ENCODE peak calls at places on chromosomes 5 and 9, in seven cellular contexts. Z is stimulated activated CD8-positive, alpha-beta memory T cell treated with anti-CD3 and anti-CD28 coated beads, Interleukin-12 subunit alpha, Interleukin-12 subunit beta, amount 100 ng/mL, for 4 hours; X is stimulated activated CD4-positive, alpha-beta T cell treated with anti-CD3 and anti-CD28 coated beads, Interleukin-1b, Interleukin-23, amount 100 ng/mL, for 1 hour; U is cerebellar nuclear complex; K is EL; E is activated gamma-delta T cell; F is iPS-NIHi11. I is an unnamed sample.

GRCh38 chr9:83266618-83267543 is 203.9 kb upstream of the RASEF start:
- DNase-seq in Z (no peak), X (no peak), U (no peak), K (peak; percentile 20), E (no peak), F (no peak), I (no peak)

GRCh38 chr5:180142008-180142803 is 66.8 kb downstream of the RASGEF1C start:
- DNase-seq in Z (no peak), X (no peak), U (peak; percentile 47), K (no peak), E (no peak), F (no peak), I (no peak)

GRCh38 chr5:169631360-169631759 is 5.7 kb upstream of the DOCK2 start:
- DNase-seq in Z (no peak), X (no peak), U (no peak), K (peak; percentile 31), E (no peak), F (no peak), I (peak; percentile 64)

GRCh38 chr5:56909294-56910122 is at the start of gene SETD9:
- DNase-seq in Z (peak; percentile 81), X (peak; percentile 67), U (peak; percentile 82), K (peak; percentile 98), E (peak; percentile 78), F (peak; percentile 95), I (peak; percentile 99)

GRCh38 chr5:56838409-56839039 is 23.2 kb downstream of the MAP3K1 start:
- DNase-seq in Z (no peak), X (no peak), U (peak; percentile 24), K (peak; percentile 80), E (no peak), F (peak; percentile 17), I (no peak)

GRCh38 chr5:76818844-76819831 is at the start of gene F2RL1:
- DNase-seq in Z (peak; percentile 28), X (peak; percentile 9), U (no peak), K (peak; percentile 81), E (peak; percentile 31), F (peak; percentile 94), I (peak; percentile 95)

GRCh38 chr5:172683696-172684464 is 42.8 kb downstream of the NEURL1B start:
- DNase-seq in Z (peak; percentile 15), X (no peak), U (no peak), K (no peak), E (peak; percentile 39), F (peak; percentile 82), I (peak; percentile 89)

GRCh38 chr5:177362871-177363507 is 5.3 kb downstream of the RGS14 start:
- DNase-seq in Z (peak; percentile 62), X (no peak), U (no peak), K (peak; percentile 60), E (peak; percentile 54), F (peak; percentile 84), I (peak; percentile 94)

GRCh38 chr9:35000535-35001284 is 11.2 kb downstream of the DNAJB5 start:
- DNase-seq in Z (no peak), X (no peak), U (no peak), K (peak; percentile 84), E (no peak), F (peak; percentile 7), I (no peak)

GRCh38 chr9:132372177-132373095 is 17.6 kb upstream of the SETX start:
- DNase-seq in Z (no peak), X (no peak), U (no peak), K (peak; percentile 45), E (no peak), F (no peak), I (peak; percentile 84)

GRCh38 chr9:135489188-135489918 is 9.8 kb downstream of the PPP1R26 start:
- DNase-seq in Z (no peak), X (no peak), U (no peak), K (no peak), E (no peak), F (no peak), I (no peak)

GRCh38 chr9:113238859-113239231 is 17.5 kb downstream of the SLC31A1 start:
- DNase-seq in Z (no peak), X (no peak), U (no peak), K (no peak), E (no peak), F (no peak), I (no peak)

GRCh38 chr9:135970128-135970815 is 9.1 kb upstream of the UBAC1 start:
- DNase-seq in Z (no peak), X (no peak), U (no peak), K (no peak), E (no peak), F (no peak), I (no peak)

GRCh38 chr9:36144322-36145206 is 8.0 kb downstream of the GLIPR2 start:
- DNase-seq in Z (no peak), X (no peak), U (no peak), K (no peak), E (no peak), F (no peak), I (peak; percentile 46)

GRCh38 chr9:5113523-5113922 is 71.9 kb downstream of the INSL6 start:
- DNase-seq in Z (no peak), X (no peak), U (no peak), K (no peak), E (no peak), F (no peak), I (peak; percentile 36)

GRCh38 chr5:158492850-158493249 is 606.9 kb downstream of the EBF1 start:
- DNase-seq in Z (no peak), X (no peak), U (no peak), K (peak; percentile 45), E (no peak), F (no peak), I (no peak)

GRCh38 chr5:172101547-172102225 is 86.3 kb downstream of the STK10 start:
- DNase-seq in Z (no peak), X (no peak), U (no peak), K (no peak), E (no peak), F (no peak), I (no peak)